ENCODE peak calls at places on chromosomes 16 and 17, in seven cellular contexts. G is activated CD4-positive, CD25-positive, alpha-beta regulatory T cell treated with anti-CD3 and anti-CD28 coated beads, Interleukin-2, amount 50 U/mL, for 16 hours; B is stimulated activated CD8-positive, alpha-beta memory T cell treated with anti-CD3 and anti-CD28 coated beads, Interleukin-4, amount 100 ng/mL, for 24 hours; A is activated T-cell treated with anti-CD3 and anti-CD28 coated beads for 24 hours; K is pancreas; P is ecto neural progenitor cell; U is GM20000. V is an unnamed sample.

GRCh38 chr17:37737081-37737480 is 7.8 kb downstream of the HNF1B start:
- DNase-seq in P (no peak), A (no peak), U (no peak), K (no peak), B (no peak), G (no peak), V (no peak)

GRCh38 chr17:27539794-27540193 is 83.5 kb downstream of the KSR1 start:
- DNase-seq in G (no peak), A (no peak), B (no peak), U (no peak), P (no peak), K (no peak), V (no peak)

GRCh38 chr17:31724619-31725018 is 134.4 kb downstream of the COPRS start:
- DNase-seq in U (no peak), K (no peak), G (no peak), B (no peak), A (no peak), P (no peak), V (no peak)

GRCh38 chr17:82848022-82848592 is 8.3 kb upstream of the ZNF750 start:
- DNase-seq in K (no peak), B (no peak), G (no peak), P (no peak), A (peak), U (no peak), V (no peak)

GRCh38 chr17:41962111-41962510 is 4.5 kb upstream of the CNP start:
- DNase-seq in B (no peak), U (no peak), P (no peak), K (peak), G (no peak), A (no peak), V (no peak)

GRCh38 chr17:36545465-36546417 is 1.0 kb downstream of the GGNBP2 start:
- DNase-seq in G (peak), A (peak), U (peak), B (peak), K (peak), P (peak), V (peak)

GRCh38 chr17:30235386-30236296 is at the start of gene SLC6A4:
- DNase-seq in K (no peak), G (no peak), B (no peak), U (peak), P (peak), A (no peak), V (peak)

GRCh38 chr17:56440391-56440790 is 153.1 kb upstream of the NOG start:
- DNase-seq in A (no peak), K (no peak), P (no peak), G (no peak), U (no peak), B (no peak), V (no peak)

GRCh38 chr17:32143525-32143865 is 1.2 kb downstream of the RHOT1 start:
- DNase-seq in A (no peak), U (no peak), B (no peak), G (no peak), P (no peak), K (no peak), V (no peak)

GRCh38 chr17:77445030-77445907 is 304.5 kb downstream of the SEC14L1 start:
- DNase-seq in K (no peak), U (peak), A (peak), B (peak), G (peak), P (no peak), V (peak)

GRCh38 chr17:67441052-67441738 is 64.1 kb downstream of the PITPNC1 start:
- DNase-seq in A (peak), B (peak), K (no peak), P (no peak), G (peak), U (peak), V (peak)

GRCh38 chr17:39402890-39403605 is 1.6 kb upstream of the FBXL20 start:
- DNase-seq in G (no peak), A (no peak), U (no peak), P (no peak), B (no peak), K (peak), V (no peak)

GRCh38 chr16:1332618-1333148 is 762 bp upstream of the BAIAP3 start:
- DNase-seq in B (no peak), G (no peak), U (no peak), P (no peak), A (no peak), K (no peak), V (no peak)

GRCh38 chr16:72098936-72099335 is 5.3 kb downstream of the DHX38 start:
- DNase-seq in P (no peak), G (no peak), B (no peak), U (no peak), A (no peak), K (no peak), V (no peak)

GRCh38 chr17:77842906-77843249 is 115.6 kb upstream of the TNRC6C start:
- DNase-seq in U (no peak), K (no peak), G (no peak), B (no peak), P (no peak), A (no peak), V (no peak)

GRCh38 chr17:27654136-27654535 is 23.1 kb downstream of the LGALS9 start:
- DNase-seq in B (no peak), U (no peak), G (no peak), K (no peak), A (no peak), P (no peak), V (no peak)

GRCh38 chr16:2829501-2830354 is at the start of gene ZG16B:
- DNase-seq in K (no peak), B (no peak), G (no peak), A (no peak), P (no peak), U (no peak), V (peak)

GRCh38 chr17:81583589-81584337 is 31.6 kb upstream of the FAAP100 start:
- DNase-seq in A (no peak), B (no peak), U (no peak), G (no peak), P (no peak), K (no peak), V (no peak)

GRCh38 chr16:48292452-48292851 is 45.1 kb upstream of the ABCC11 start:
- DNase-seq in G (no peak), U (no peak), B (no peak), P (no peak), K (no peak), A (no peak), V (no peak)

GRCh38 chr16:11494433-11494832 is 92.3 kb downstream of the LITAF start:
- DNase-seq in G (no peak), P (peak), U (no peak), B (no peak), K (no peak), A (no peak), V (no peak)

GRCh38 chr16:48536600-48537200 is 73.3 kb downstream of the N4BP1 start:
- DNase-seq in K (no peak), B (no peak), A (no peak), G (no peak), U (no peak), P (no peak), V (no peak)

GRCh38 chr16:47970291-47970931 is 185.4 kb downstream of the ABCC12 start:
- DNase-seq in K (no peak), P (no peak), B (no peak), U (no peak), A (no peak), G (no peak), V (no peak)

GRCh38 chr16:52497067-52497816 is 49.7 kb downstream of the TOX3 start:
- DNase-seq in U (no peak), P (no peak), G (no peak), K (no peak), B (no peak), A (no peak), V (no peak)

GRCh38 chr16:48444574-48444973 is 59.4 kb upstream of the SIAH1 start:
- DNase-seq in A (no peak), U (no peak), G (no peak), P (no peak), B (no peak), K (no peak), V (no peak)

GRCh38 chr17:75763269-75763607 is 1.8 kb downstream of the GALK1 start:
- DNase-seq in A (no peak), U (no peak), P (no peak), B (no peak), G (no peak), K (no peak), V (no peak)

GRCh38 chr17:491086-492014 is 138.7 kb upstream of the RPH3AL start:
- DNase-seq in P (peak), A (no peak), B (no peak), K (peak), G (no peak), U (peak), V (peak)

GRCh38 chr17:13671771-13672170 is 70.0 kb upstream of the HS3ST3A1 start:
- DNase-seq in G (no peak), A (no peak), K (no peak), P (no peak), U (no peak), B (no peak), V (no peak)

GRCh38 chr16:66262253-66263167 is 104.0 kb upstream of the CDH5 start:
- DNase-seq in B (no peak), G (no peak), U (no peak), P (no peak), K (no peak), A (no peak), V (no peak)

GRCh38 chr16:64983226-64983625 is 138.6 kb downstream of the CDH11 start:
- DNase-seq in K (no peak), B (no peak), G (no peak), U (no peak), P (no peak), A (no peak), V (no peak)

GRCh38 chr16:24834459-24835335 is 11.1 kb upstream of the SLC5A11 start:
- DNase-seq in K (no peak), P (peak), B (no peak), G (no peak), A (no peak), U (peak), V (peak)

GRCh38 chr17:57572062-57572461 is 173.0 kb downstream of the CCDC182 start:
- DNase-seq in K (no peak), U (no peak), G (no peak), B (no peak), P (no peak), A (no peak), V (no peak)

GRCh38 chr17:64411999-64412771 is 21.5 kb upstream of the PECAM1 start:
- DNase-seq in U (no peak), K (no peak), G (no peak), A (no peak), B (no peak), P (peak), V (no peak)

GRCh38 chr17:78322858-78323455 is 36.9 kb downstream of the SOCS3 start:
- DNase-seq in U (no peak), B (no peak), K (no peak), G (no peak), A (no peak), P (no peak), V (no peak)

GRCh38 chr17:10349403-10349802 is 23.4 kb downstream of the MYH13 start:
- DNase-seq in A (no peak), B (no peak), P (no peak), G (no peak), K (no peak), U (peak), V (no peak)

GRCh38 chr17:79105937-79106336 is 31.3 kb downstream of the ENGASE start:
- DNase-seq in G (no peak), K (no peak), B (no peak), P (no peak), A (no peak), U (no peak), V (no peak)

GRCh38 chr17:64216385-64217248 is 46.4 kb downstream of the TEX2 start:
- DNase-seq in K (peak), P (peak), U (peak), A (no peak), G (no peak), B (no peak), V (peak)

GRCh38 chr17:43515641-43516040 is 30.5 kb downstream of the ETV4 start:
- DNase-seq in P (no peak), B (no peak), K (no peak), G (no peak), A (no peak), U (no peak), V (no peak)

V was measured in GM13976.